ENCODE peak calls at places on chromosomes 2 and 18, in four cellular contexts. A, T, P and L are unnamed samples.

GRCh38 chr2:196413821-196414274 is 225.7 kb upstream of the CCDC150 start:
- DNase-seq in T (no peak), P (no peak), A (peak), L (peak)

GRCh38 chr2:11069566-11070185 is 85.6 kb upstream of the SLC66A3 start:
- DNase-seq in T (no peak), P (no peak), A (no peak), L (no peak)

GRCh38 chr2:225293638-225294037 is 105.9 kb upstream of the NYAP2 start:
- DNase-seq in T (no peak), A (peak), P (no peak), L (peak)

GRCh38 chr2:218404351-218405145 is 4.9 kb downstream of the CTDSP1 start:
- DNase-seq in P (no peak), T (no peak), A (no peak), L (no peak)

GRCh38 chr18:54223568-54224241 is 764 bp downstream of the MBD2 start:
- DNase-seq in T (no peak), A (peak), P (peak), L (peak)

GRCh38 chr2:221521261-221521845 is 50.8 kb downstream of the EPHA4 start:
- DNase-seq in A (no peak), P (no peak), T (no peak), L (no peak)

GRCh38 chr2:199463708-199464613 is 6.2 kb upstream of the SATB2 start:
- DNase-seq in P (no peak), T (no peak), A (no peak), L (no peak)

GRCh38 chr2:178275600-178275999 is 81.3 kb downstream of the OSBPL6 start:
- DNase-seq in P (no peak), A (no peak), T (no peak), L (no peak)

GRCh38 chr18:12597775-12598174 is 60.1 kb downstream of the SPIRE1 start:
- DNase-seq in A (no peak), P (peak), T (no peak), L (no peak)